ENCODE peak calls at places on chromosomes 11 and 22, in ten cellular contexts. H, J, S, A, W, D, P, T, B and K are unnamed samples.

GRCh38 chr11:78223320-78223954 is 34.7 kb downstream of the USP35 start:
- DNase-seq in H (no peak), J (no peak), S (no peak), A (no peak), W (no peak), D (no peak), P (no peak), T (no peak), B (no peak), K (peak)

GRCh38 chr22:24951942-24952836 is at the start of gene KIAA1671:
- DNase-seq in H (peak), J (peak), S (peak), A (peak), W (peak), D (peak), P (peak), T (peak), B (no peak), K (peak)

GRCh38 chr11:69530278-69531070 is 49.0 kb downstream of the LINC01488 start:
- DNase-seq in H (no peak), J (no peak), S (no peak), A (no peak), W (no peak), D (no peak), P (no peak), T (no peak), B (no peak), K (no peak)

GRCh38 chr22:31199187-31199586 is 12.9 kb upstream of the LIMK2 start:
- DNase-seq in H (no peak), J (no peak), S (no peak), A (no peak), W (no peak), D (no peak), P (no peak), T (no peak), B (no peak), K (no peak)

GRCh38 chr11:16815047-16815767 is 76.8 kb downstream of the C11orf58 start:
- DNase-seq in H (peak), J (peak), S (peak), A (no peak), W (no peak), D (no peak), P (peak), T (no peak), B (peak), K (no peak)

GRCh38 chr11:112734207-112734606 is 227.0 kb upstream of the NCAM1 start:
- DNase-seq in H (peak), J (peak), S (peak), A (peak), W (no peak), D (peak), P (peak), T (peak), B (peak), K (no peak)

GRCh38 chr11:59689015-59689414 is 20.2 kb upstream of the PATL1 start:
- DNase-seq in H (no peak), J (no peak), S (no peak), A (no peak), W (no peak), D (no peak), P (no peak), T (no peak), B (no peak), K (no peak)

GRCh38 chr11:9820260-9820659 is 156.4 kb downstream of the SWAP70 start:
- DNase-seq in H (peak), J (no peak), S (no peak), A (no peak), W (no peak), D (no peak), P (no peak), T (no peak), B (no peak), K (no peak)

GRCh38 chr11:79045018-79045787 is 395.6 kb downstream of the TENM4 start:
- DNase-seq in H (no peak), J (no peak), S (no peak), A (no peak), W (no peak), D (no peak), P (no peak), T (no peak), B (no peak), K (no peak)

GRCh38 chr22:41781508-41781906 is 19.0 kb upstream of the CCDC134 start:
- DNase-seq in H (no peak), J (no peak), S (no peak), A (no peak), W (no peak), D (no peak), P (no peak), T (no peak), B (no peak), K (no peak)

GRCh38 chr22:43858156-43858895 is 4.0 kb downstream of the SULT4A1 start:
- DNase-seq in H (no peak), J (no peak), S (no peak), A (no peak), W (peak), D (no peak), P (no peak), T (no peak), B (no peak), K (no peak)

GRCh38 chr11:30859709-30860108 is 273.6 kb upstream of the MPPED2 start:
- DNase-seq in H (no peak), J (no peak), S (no peak), A (no peak), W (no peak), D (no peak), P (no peak), T (no peak), B (no peak), K (no peak)

GRCh38 chr11:64305691-64306562 is 603 bp downstream of the ESRRA start:
- DNase-seq in H (peak), J (peak), S (peak), A (peak), W (peak), D (peak), P (peak), T (peak), B (no peak), K (peak)

GRCh38 chr11:36073411-36074203 is 129.7 kb downstream of the LDLRAD3 start:
- DNase-seq in H (peak), J (peak), S (peak), A (peak), W (peak), D (no peak), P (peak), T (peak), B (peak), K (no peak)

GRCh38 chr11:41437006-41437405 is 22.4 kb downstream of the LRRC4C start:
- DNase-seq in H (no peak), J (no peak), S (no peak), A (no peak), W (no peak), D (no peak), P (no peak), T (no peak), B (no peak), K (no peak)

GRCh38 chr11:41431784-41432183 is 27.7 kb downstream of the LRRC4C start:
- DNase-seq in H (no peak), J (no peak), S (no peak), A (no peak), W (peak), D (no peak), P (no peak), T (peak), B (no peak), K (no peak)
- TF ChIP-seq CTCF in H (peak), J (peak), S (peak), A (peak), W (peak), D (peak), P (no peak), T (peak), B (peak), K (peak)

GRCh38 chr11:2150206-2150847 is 10.7 kb downstream of the INS start:
- DNase-seq in H (no peak), J (peak), S (peak), A (peak), W (no peak), D (no peak), P (peak), T (peak), B (peak), K (no peak)
- TF ChIP-seq CTCF in H (peak), J (peak), S (peak), A (peak), W (peak), D (peak), P (peak), T (peak), B (peak), K (no peak)

GRCh38 chr11:127619946-127620345 is 619.4 kb upstream of the KIRREL3 start:
- DNase-seq in H (no peak), J (no peak), S (peak), A (no peak), W (no peak), D (no peak), P (peak), T (no peak), B (peak), K (no peak)
- TF ChIP-seq CTCF in H (no peak), J (no peak), S (no peak), A (no peak), W (no peak), D (no peak), P (no peak), T (no peak), B (no peak), K (no peak)

DNA sequence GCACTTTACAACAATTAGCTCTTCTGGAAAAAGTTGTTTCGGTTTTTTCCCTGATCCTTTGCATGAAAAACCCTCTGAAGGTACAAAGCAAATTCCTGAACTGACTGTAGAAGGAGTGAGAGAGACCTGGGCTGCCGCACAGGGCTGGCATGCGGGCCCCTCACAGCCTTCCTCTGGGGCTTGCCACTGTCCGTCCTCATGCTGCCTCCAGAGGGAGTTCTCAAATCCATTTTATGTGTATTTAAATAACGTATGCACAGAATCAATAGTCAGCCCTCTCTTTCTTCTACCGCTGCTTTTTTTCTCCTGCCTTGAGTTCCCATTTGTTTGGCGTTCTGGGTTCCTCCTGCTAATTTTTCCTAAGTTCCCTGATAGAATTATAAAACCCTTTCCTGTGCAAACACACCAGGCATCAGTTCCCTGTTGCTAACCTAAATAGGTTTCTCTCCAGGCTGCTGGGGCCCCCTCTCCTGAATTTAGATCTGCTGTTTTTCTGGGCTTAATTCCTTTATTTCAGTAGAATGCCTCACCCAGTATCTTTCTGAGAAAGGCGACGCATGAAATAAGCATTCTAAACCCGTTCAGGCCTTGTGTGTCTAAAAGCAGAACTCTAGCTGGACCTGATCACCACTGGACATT is 52.4 kb downstream of the PHF21B start:
- DNase-seq in H (no peak), J (no peak), S (no peak), A (peak), W (peak), D (no peak), P (no peak), T (no peak), B (no peak), K (no peak)
- TF ChIP-seq CTCF in H (no peak), J (peak), S (peak), A (peak), W (peak), D (peak), P (peak), T (no peak), B (peak), K (no peak)

GRCh38 chr11:85698195-85698594 is 12.2 kb upstream of the CCDC89 start:
- DNase-seq in H (no peak), J (no peak), S (no peak), A (peak), W (no peak), D (no peak), P (no peak), T (no peak), B (no peak), K (no peak)

GRCh38 chr11:85697747-85698146 is 11.8 kb upstream of the CCDC89 start:
- DNase-seq in H (no peak), J (no peak), S (no peak), A (no peak), W (no peak), D (no peak), P (no peak), T (no peak), B (no peak), K (no peak)

GRCh38 chr11:85699957-85700741 is 14.2 kb upstream of the CCDC89 start:
- DNase-seq in H (no peak), J (no peak), S (no peak), A (no peak), W (no peak), D (no peak), P (no peak), T (no peak), B (no peak), K (peak)

DNA sequence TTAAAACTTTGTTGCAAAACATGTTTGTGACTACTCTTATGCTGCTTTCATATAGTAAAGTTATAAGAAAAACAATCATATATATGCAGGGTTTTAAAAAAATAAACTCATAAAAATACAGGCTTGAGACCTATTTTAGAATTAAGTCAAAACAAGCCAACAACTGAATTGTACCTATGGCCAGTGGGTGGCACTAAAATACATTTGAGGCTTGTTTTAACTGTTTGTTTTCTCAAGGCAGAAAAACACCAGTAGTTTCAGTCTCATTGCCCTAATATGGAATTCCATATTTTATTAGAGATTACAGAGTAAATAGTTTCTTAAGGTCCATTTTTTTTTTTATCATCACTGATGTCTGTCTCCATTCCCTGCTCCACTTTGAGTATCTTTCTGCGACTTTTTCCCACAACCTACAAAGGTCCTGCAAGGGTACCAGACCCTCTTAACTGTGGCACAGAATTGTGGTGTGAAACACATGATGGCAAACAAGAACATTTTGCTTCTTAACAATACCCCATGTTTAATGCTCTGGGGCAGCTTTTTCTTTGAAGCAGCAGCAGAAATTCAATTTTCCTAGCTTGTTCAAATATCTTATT is 8.5 kb upstream of the CCDC89 start:
- DNase-seq in H (no peak), J (peak), S (peak), A (peak), W (no peak), D (no peak), P (peak), T (peak), B (peak), K (no peak)
- TF ChIP-seq CTCF in H (no peak), J (peak), S (peak), A (peak), W (no peak), D (peak), P (peak), T (peak), B (peak), K (peak)

GRCh38 chr11:11010624-11011127 is 152.8 kb upstream of the ZBED5 start:
- DNase-seq in H (peak), J (no peak), S (peak), A (peak), W (peak), D (no peak), P (peak), T (peak), B (no peak), K (no peak)
- TF ChIP-seq CTCF in H (peak), J (peak), S (peak), A (peak), W (peak), D (no peak), P (peak), T (peak), B (peak), K (no peak)

GRCh38 chr11:110486176-110486575 is 56.4 kb downstream of the FDX1 start:
- DNase-seq in H (no peak), J (no peak), S (no peak), A (no peak), W (no peak), D (no peak), P (no peak), T (no peak), B (no peak), K (no peak)
- TF ChIP-seq CTCF in H (no peak), J (no peak), S (no peak), A (no peak), W (no peak), D (no peak), P (no peak), T (no peak), B (no peak), K (no peak)

GRCh38 chr11:75214843-75215242 is 25.7 kb upstream of the TPBGL start:
- DNase-seq in H (no peak), J (no peak), S (no peak), A (no peak), W (no peak), D (no peak), P (no peak), T (no peak), B (no peak), K (no peak)

GRCh38 chr11:75212463-75212862 is 28.1 kb upstream of the TPBGL start:
- DNase-seq in H (no peak), J (no peak), S (no peak), A (no peak), W (no peak), D (no peak), P (no peak), T (no peak), B (no peak), K (no peak)

GRCh38 chr11:75208444-75208843 is 32.1 kb upstream of the TPBGL start:
- DNase-seq in H (no peak), J (no peak), S (no peak), A (no peak), W (no peak), D (no peak), P (no peak), T (no peak), B (no peak), K (no peak)

GRCh38 chr11:75219869-75220268 is 20.7 kb upstream of the TPBGL start:
- DNase-seq in H (no peak), J (no peak), S (no peak), A (no peak), W (no peak), D (no peak), P (no peak), T (no peak), B (no peak), K (no peak)

GRCh38 chr11:75214411-75214821 is 26.2 kb upstream of the TPBGL start:
- DNase-seq in H (peak), J (peak), S (peak), A (peak), W (peak), D (peak), P (peak), T (peak), B (peak), K (peak)
- TF ChIP-seq CTCF in H (no peak), J (peak), S (peak), A (peak), W (no peak), D (peak), P (peak), T (peak), B (peak), K (no peak)

GRCh38 chr22:17638432-17639237 is at the start of gene BCL2L13:
- DNase-seq in H (peak), J (peak), S (peak), A (peak), W (peak), D (peak), P (peak), T (peak), B (peak), K (peak)
- TF ChIP-seq CTCF in H (no peak), J (no peak), S (no peak), A (no peak), W (no peak), D (no peak), P (no peak), T (no peak), B (no peak), K (no peak)

DNA sequence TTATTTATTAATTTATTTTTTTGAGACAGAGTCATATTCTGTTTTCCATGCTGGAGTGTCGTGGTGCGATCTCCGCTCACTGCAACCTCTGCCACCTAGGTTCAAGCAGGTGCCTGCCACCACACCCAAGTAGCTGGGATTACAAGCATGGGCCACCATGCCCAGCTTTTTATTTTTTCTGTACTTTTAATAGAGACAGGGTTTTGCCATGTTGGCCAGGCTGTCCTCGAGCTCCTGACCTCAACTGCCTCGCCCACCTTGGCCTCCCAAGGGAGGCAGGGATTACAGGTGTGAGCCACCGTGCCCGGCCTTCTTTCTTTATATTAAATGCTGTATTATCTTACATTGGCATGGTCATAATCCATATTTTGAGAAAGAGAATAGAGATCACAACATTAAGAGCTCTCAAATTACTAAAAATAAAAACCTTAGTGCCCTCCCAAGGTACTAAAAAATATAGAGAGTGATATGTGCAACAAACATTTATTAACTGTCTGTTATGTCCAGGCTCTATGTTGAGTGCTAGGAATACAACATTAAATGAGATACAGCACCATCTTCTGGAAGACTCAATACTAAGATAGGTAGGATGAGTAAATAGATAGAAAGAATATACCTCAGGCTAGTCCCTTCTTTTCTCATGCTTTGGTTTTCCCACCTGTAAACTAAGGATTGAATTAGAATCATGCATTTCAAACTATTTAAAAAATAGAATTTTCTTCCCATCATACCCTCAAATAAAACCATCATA is 84.1 kb downstream of the BBOX1 start:
- DNase-seq in H (no peak), J (peak), S (peak), A (no peak), W (no peak), D (no peak), P (no peak), T (peak), B (no peak), K (no peak)
- TF ChIP-seq CTCF in H (no peak), J (peak), S (peak), A (peak), W (no peak), D (no peak), P (peak), T (no peak), B (no peak), K (no peak)